ENCODE peak calls at places on chromosome 19, in six cellular contexts. X is GM12891, E is H1, G is HepG2, F is K562, Y is GM12878. O is an unnamed sample.

GRCh38 chr19:14542721-14543328 is 13.4 kb downstream of the TECR start:
- DNase-seq in X (no peak), E (no peak), G (no peak), F (peak; percentile 36), Y (no peak), O (no peak)

GRCh38 chr19:57803265-57803593 is 11.5 kb downstream of the ZNF552 start:
- DNase-seq in X (no peak), E (no peak), G (no peak), F (no peak), Y (no peak), O (no peak)

GRCh38 chr19:40791996-40792395 is 7.0 kb upstream of the EGLN2 start:
- DNase-seq in X (no peak), E (no peak), G (no peak), F (no peak), Y (no peak), O (no peak)

GRCh38 chr19:32599736-32600157 is 18.8 kb downstream of the PDCD5 start:
- DNase-seq in X (no peak), E (no peak), G (peak; percentile 57), F (peak; percentile 50), Y (no peak), O (no peak)

GRCh38 chr19:15634105-15634504 is 6.6 kb upstream of the CYP4F3 start:
- DNase-seq in X (no peak), E (no peak), G (no peak), F (no peak), Y (no peak), O (no peak)

GRCh38 chr19:42074513-42075363 is 1.2 kb upstream of the ZNF574 start:
- DNase-seq in X (no peak), E (no peak), G (no peak), F (peak; percentile 73), Y (no peak), O (peak; percentile 48)

GRCh38 chr19:33797821-33798633 is 1.4 kb downstream of the KCTD15 start:
- DNase-seq in X (no peak), E (no peak), G (no peak), F (peak; percentile 81), Y (no peak), O (no peak)

GRCh38 chr19:15199219-15199651 is 1.6 kb downstream of the NOTCH3 start:
- DNase-seq in X (no peak), E (no peak), G (no peak), F (no peak), Y (no peak), O (no peak)

GRCh38 chr19:28578208-28578607 is 634.7 kb downstream of the UQCRFS1 start:
- DNase-seq in X (no peak), E (no peak), G (no peak), F (no peak), Y (no peak), O (no peak)

GRCh38 chr19:18541992-18542935 is 1.1 kb downstream of the FKBP8 start:
- DNase-seq in X (no peak), E (no peak), G (no peak), F (peak; percentile 16), Y (no peak), O (no peak)

GRCh38 chr19:12126707-12127106 is 13.4 kb downstream of the ZNF20 start:
- DNase-seq in X (no peak), E (no peak), G (peak; percentile 24), F (peak; percentile 30), Y (no peak), O (no peak)

GRCh38 chr19:51031220-51031879 is 3.5 kb downstream of the KLK12 start:
- DNase-seq in X (no peak), E (no peak), G (no peak), F (no peak), Y (no peak), O (no peak)

GRCh38 chr19:37931941-37932655 is 25.1 kb downstream of the SIPA1L3 start:
- DNase-seq in X (peak; percentile 35), E (peak; percentile 70), G (peak; percentile 84), F (no peak), Y (no peak), O (peak; percentile 47)

GRCh38 chr19:58021541-58022282 is 12.1 kb upstream of the ZSCAN1 start:
- DNase-seq in X (no peak), E (no peak), G (peak; percentile 53), F (peak; percentile 59), Y (no peak), O (no peak)

GRCh38 chr19:34224996-34225658 is 29.2 kb upstream of the GARRE1 start:
- DNase-seq in X (no peak), E (no peak), G (no peak), F (no peak), Y (no peak), O (no peak)

GRCh38 chr19:32318884-32319520 is 26.4 kb upstream of the ZNF507 start:
- DNase-seq in X (peak; percentile 22), E (no peak), G (no peak), F (peak; percentile 42), Y (no peak), O (no peak)

GRCh38 chr19:55153652-55154264 is 3.8 kb downstream of the TNNI3 start:
- DNase-seq in X (no peak), E (no peak), G (no peak), F (no peak), Y (no peak), O (no peak)

GRCh38 chr19:47704024-47704423 is 9.2 kb upstream of the EHD2 start:
- DNase-seq in X (no peak), E (no peak), G (no peak), F (no peak), Y (no peak), O (no peak)

GRCh38 chr19:32543107-32543900 is 37.7 kb upstream of the PDCD5 start:
- DNase-seq in X (no peak), E (no peak), G (no peak), F (no peak), Y (no peak), O (no peak)

GRCh38 chr19:49362048-49362925 is at the start of gene TEAD2:
- DNase-seq in X (no peak), E (no peak), G (peak; percentile 32), F (peak; percentile 83), Y (no peak), O (no peak)

GRCh38 chr19:55379161-55379560 is 2.5 kb downstream of the TMEM190 start:
- DNase-seq in X (no peak), E (no peak), G (no peak), F (no peak), Y (no peak), O (no peak)

GRCh38 chr19:49866933-49867782 is at the start of gene PNKP:
- DNase-seq in X (peak; percentile 95), E (no peak), G (peak; percentile 88), F (peak; percentile 88), Y (no peak), O (peak; percentile 96)

GRCh38 chr19:48659768-48660167 is 13.0 kb downstream of the NTN5 start:
- DNase-seq in X (no peak), E (no peak), G (no peak), F (peak; percentile 61), Y (no peak), O (no peak)

GRCh38 chr19:46515879-46516350 is 20.2 kb upstream of the PNMA8B start:
- DNase-seq in X (no peak), E (no peak), G (peak; percentile 23), F (peak; percentile 80), Y (no peak), O (no peak)

GRCh38 chr19:49997709-49998108 is 27.5 kb downstream of the VRK3 start:
- DNase-seq in X (peak; percentile 46), E (no peak), G (peak; percentile 56), F (peak; percentile 79), Y (peak; percentile 26), O (peak; percentile 51)

GRCh38 chr19:34364830-34365462 is at the start of gene GPI:
- DNase-seq in X (peak; percentile 84), E (peak; percentile 15), G (peak; percentile 61), F (peak; percentile 82), Y (no peak), O (peak; percentile 84)

GRCh38 chr19:52648336-52648990 is 10.3 kb upstream of the ZNF83 start:
- DNase-seq in X (no peak), E (no peak), G (no peak), F (no peak), Y (no peak), O (no peak)

GRCh38 chr19:46422344-46422743 is 6.4 kb downstream of the PNMA8C start:
- DNase-seq in X (no peak), E (no peak), G (no peak), F (no peak), Y (no peak), O (no peak)

GRCh38 chr19:58543826-58544590 is at the start of gene TRIM28:
- DNase-seq in X (peak; percentile 99), E (peak; percentile 91), G (peak; percentile 96), F (peak; percentile 99), Y (peak; percentile 96), O (peak; percentile 100)

DNA sequence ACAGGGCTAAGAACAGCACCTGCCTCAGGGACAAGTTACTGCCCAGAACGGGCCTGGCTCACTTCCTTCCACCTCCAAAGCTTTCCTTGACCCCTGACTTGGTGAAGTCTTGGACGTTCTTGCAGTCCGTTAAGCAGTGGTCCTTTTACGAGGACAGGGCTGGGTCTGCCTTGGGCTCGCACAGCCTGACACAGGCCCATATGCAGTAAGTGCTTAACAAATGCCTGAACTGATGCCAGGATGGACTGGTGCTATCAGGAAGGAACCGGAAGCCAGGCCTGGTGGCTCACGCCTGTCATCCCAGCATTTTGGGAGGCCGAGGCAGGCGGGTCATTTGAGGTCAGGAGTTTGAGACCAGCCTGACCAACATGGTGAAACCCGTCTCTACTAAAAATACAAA is 1.8 kb upstream of the PLK5 start:
- DNase-seq in X (no peak), E (no peak), G (no peak), F (no peak), Y (no peak), O (no peak)
- TF ChIP-seq POLR2AphosphoS5 in X (no peak), E (no peak), G (no peak), F (no peak), Y (no peak), O (no peak)

GRCh38 chr19:16684216-16684615 is 23.3 kb downstream of the TMEM38A start:
- DNase-seq in X (no peak), E (no peak), G (no peak), F (no peak), Y (no peak), O (no peak)
- TF ChIP-seq TAF1 in X (no peak), E (no peak), G (no peak), F (no peak), Y (no peak), O (no peak)

DNA sequence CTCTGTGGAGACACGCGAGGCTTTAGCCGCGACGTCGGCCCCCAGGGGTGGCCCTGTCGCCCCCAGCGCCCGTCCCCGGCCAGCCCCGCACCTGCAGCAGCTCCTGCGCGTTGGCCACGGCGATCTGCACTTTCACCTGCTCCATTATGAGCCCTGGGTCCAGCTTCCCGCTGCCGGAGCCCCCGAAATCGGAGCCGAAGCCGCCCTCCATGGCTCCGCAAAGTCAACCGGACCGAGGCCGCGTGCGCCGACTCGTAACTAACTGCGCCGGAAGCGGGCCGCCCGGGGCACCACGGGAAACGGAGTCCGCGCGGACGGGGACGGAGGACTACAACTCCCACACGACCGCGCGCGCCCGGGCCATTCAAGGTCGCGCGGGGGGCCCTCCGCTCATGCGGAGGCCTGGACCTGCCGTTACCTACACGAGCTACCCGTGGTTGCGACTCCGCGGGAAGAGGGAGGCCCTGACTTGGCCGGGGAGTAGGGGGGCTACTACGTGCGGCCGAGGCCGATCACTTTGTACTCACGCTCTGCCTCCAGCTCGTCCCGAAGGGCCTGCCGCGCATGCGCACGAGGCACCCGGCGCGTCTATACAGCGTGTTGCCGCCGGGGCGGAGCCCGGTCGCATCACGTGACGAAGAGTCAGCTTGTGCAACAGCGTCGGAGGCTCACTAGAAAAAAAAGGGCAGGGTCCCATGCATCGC is at the start of gene TIMM13:
- DNase-seq in X (peak; percentile 98), E (peak; percentile 95), G (peak; percentile 94), F (peak; percentile 91), Y (peak; percentile 84), O (peak; percentile 97)
- TF ChIP-seq POLR2A in X (peak; percentile 81), E (no peak), G (peak; percentile 76), F (peak; percentile 93), Y (peak; percentile 87), O (peak; percentile 75)

GRCh38 chr19:20367811-20368294 is 197.7 kb downstream of the ZNF737 start:
- DNase-seq in X (no peak), E (no peak), G (no peak), F (no peak), Y (no peak), O (no peak)
- TF ChIP-seq POLR2AphosphoS5 in X (no peak), E (no peak), G (no peak), F (no peak), Y (no peak), O (no peak)

O was measured in GM12892.